ENCODE peak calls at places on chromosome 20, in six cellular contexts. E, L, C, K, A and D are unnamed samples.

GRCh38 chr20:50381771-50382593 is 128.2 kb upstream of the PTPN1 start:
- DNase-seq in E (no peak), L (no peak), C (no peak), K (no peak), A (no peak), D (no peak)

GRCh38 chr20:33210371-33210770 is 6.8 kb upstream of the BPIFA3 start:
- DNase-seq in E (no peak), L (no peak), C (no peak), K (no peak), A (no peak), D (no peak)

GRCh38 chr20:48875914-48876240 is 45.6 kb upstream of the ARFGEF2 start:
- DNase-seq in E (no peak), L (no peak), C (no peak), K (no peak), A (no peak), D (no peak)

GRCh38 chr20:58927490-58928061 is 53.5 kb upstream of the NELFCD start:
- DNase-seq in E (no peak), L (no peak), C (no peak), K (no peak), A (no peak), D (no peak)

GRCh38 chr20:23217023-23217422 is 130.9 kb upstream of the CD93 start:
- DNase-seq in E (no peak), L (no peak), C (no peak), K (no peak), A (no peak), D (no peak)

GRCh38 chr20:41137412-41138216 is at the start of gene PLCG1:
- DNase-seq in E (peak; percentile 63), L (peak; percentile 83), C (peak; percentile 87), K (peak; percentile 95), A (peak; percentile 91), D (peak; percentile 86)

GRCh38 chr20:24051160-24051559 is 62.6 kb upstream of the GGTLC1 start:
- DNase-seq in E (no peak), L (no peak), C (no peak), K (no peak), A (no peak), D (no peak)

GRCh38 chr20:38542994-38543906 is 37.7 kb upstream of the ADIG start:
- DNase-seq in E (no peak), L (no peak), C (no peak), K (no peak), A (no peak), D (no peak)

GRCh38 chr20:23049201-23049932 is at the start of gene THBD:
- DNase-seq in E (peak; percentile 12), L (peak; percentile 86), C (peak; percentile 71), K (peak; percentile 57), A (peak; percentile 81), D (peak; percentile 30)

GRCh38 chr20:31690124-31690666 is 32.5 kb downstream of the BCL2L1 start:
- DNase-seq in E (no peak), L (no peak), C (no peak), K (no peak), A (no peak), D (no peak)

GRCh38 chr20:3408251-3408637 is 775 bp upstream of the DNAAF9 start:
- DNase-seq in E (no peak), L (no peak), C (no peak), K (no peak), A (no peak), D (no peak)
- H3K23ac ChIP-seq in E (peak overlapping the region; percentile 64), L (peak overlapping the region; percentile 89), C (no peak overlapping the region), K (no peak overlapping the region), A (no peak overlapping the region), D (no peak overlapping the region)

GRCh38 chr20:47465335-47466090 is 36.2 kb upstream of the NCOA3 start:
- DNase-seq in E (no peak), L (no peak), C (no peak), K (peak; percentile 11), A (no peak), D (no peak)
- H4K8ac ChIP-seq in E (no peak overlapping the region), L (peak overlapping the region; percentile 4), C (no peak overlapping the region), K (no peak overlapping the region), A (no peak overlapping the region), D (no peak overlapping the region)

GRCh38 chr20:53736122-53736756 is 142.6 kb upstream of the ZNF217 start:
- DNase-seq in E (no peak), L (no peak), C (no peak), K (no peak), A (no peak), D (no peak)

GRCh38 chr20:53736757-53737403 is 143.2 kb upstream of the ZNF217 start:
- DNase-seq in E (peak; percentile 49), L (peak; percentile 76), C (no peak), K (no peak), A (no peak), D (no peak)

GRCh38 chr20:53731595-53731994 is 138.0 kb upstream of the ZNF217 start:
- DNase-seq in E (no peak), L (no peak), C (no peak), K (no peak), A (no peak), D (no peak)

GRCh38 chr20:53735536-53736050 is 142.0 kb upstream of the ZNF217 start:
- DNase-seq in E (peak; percentile 92), L (peak; percentile 94), C (no peak), K (no peak), A (no peak), D (no peak)

DNA sequence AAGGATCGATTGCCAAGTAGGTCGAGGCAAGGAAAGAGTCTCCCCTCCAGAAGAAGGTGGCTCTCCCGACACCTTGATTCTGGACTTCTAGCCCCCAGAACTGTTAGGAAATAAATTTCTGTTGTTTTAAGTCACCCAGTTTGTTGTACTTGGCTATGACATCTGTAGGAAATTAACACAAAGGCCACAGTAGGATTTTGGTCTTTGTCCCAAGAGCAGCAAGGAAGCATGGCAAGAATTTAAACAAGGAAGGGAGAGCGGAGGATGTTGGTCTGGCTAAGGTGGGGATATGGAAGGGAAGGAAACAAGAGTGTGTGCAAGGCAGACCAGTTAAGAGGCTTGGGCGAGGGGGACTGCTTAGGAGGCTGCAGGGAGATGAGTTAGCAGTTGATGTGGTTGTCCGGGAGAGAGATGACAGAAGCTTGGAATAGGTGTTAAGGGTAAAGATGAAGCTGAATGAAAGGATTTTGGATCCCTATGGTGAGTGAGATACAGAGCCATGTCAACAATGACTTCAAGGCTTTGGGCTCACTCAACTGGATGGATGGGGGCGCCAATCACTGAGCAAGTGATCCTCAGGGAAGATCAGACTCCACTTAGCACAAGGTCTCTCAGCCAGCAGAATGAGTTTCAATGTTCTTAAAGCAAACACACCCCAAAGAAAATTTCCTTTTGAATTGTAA is 140.5 kb upstream of the ZNF217 start:
- DNase-seq in E (no peak), L (no peak), C (no peak), K (peak; percentile 76), A (no peak), D (no peak)
- H3K23ac ChIP-seq in E (peak overlapping the region; percentile 70), L (no peak overlapping the region), C (no peak overlapping the region), K (no peak overlapping the region), A (no peak overlapping the region), D (no peak overlapping the region)

GRCh38 chr20:44173116-44173515 is 13.9 kb downstream of the JPH2 start:
- DNase-seq in E (no peak), L (no peak), C (no peak), K (no peak), A (no peak), D (no peak)

GRCh38 chr20:44180814-44181213 is 6.2 kb downstream of the JPH2 start:
- DNase-seq in E (peak; percentile 35), L (peak; percentile 83), C (no peak), K (peak; percentile 94), A (no peak), D (peak; percentile 5)

GRCh38 chr20:44173846-44174245 is 13.1 kb downstream of the JPH2 start:
- DNase-seq in E (no peak), L (no peak), C (no peak), K (no peak), A (no peak), D (no peak)

GRCh38 chr20:44174996-44175766 is 11.8 kb downstream of the JPH2 start:
- DNase-seq in E (no peak), L (no peak), C (no peak), K (no peak), A (no peak), D (no peak)

GRCh38 chr20:44176833-44177533 is 10.0 kb downstream of the JPH2 start:
- DNase-seq in E (no peak), L (no peak), C (no peak), K (peak; percentile 65), A (no peak), D (no peak)
- H4K8ac ChIP-seq in E (no peak overlapping the region), L (peak overlapping the region; percentile 61), C (no peak overlapping the region), K (no peak overlapping the region), A (no peak overlapping the region), D (no peak overlapping the region)

DNA sequence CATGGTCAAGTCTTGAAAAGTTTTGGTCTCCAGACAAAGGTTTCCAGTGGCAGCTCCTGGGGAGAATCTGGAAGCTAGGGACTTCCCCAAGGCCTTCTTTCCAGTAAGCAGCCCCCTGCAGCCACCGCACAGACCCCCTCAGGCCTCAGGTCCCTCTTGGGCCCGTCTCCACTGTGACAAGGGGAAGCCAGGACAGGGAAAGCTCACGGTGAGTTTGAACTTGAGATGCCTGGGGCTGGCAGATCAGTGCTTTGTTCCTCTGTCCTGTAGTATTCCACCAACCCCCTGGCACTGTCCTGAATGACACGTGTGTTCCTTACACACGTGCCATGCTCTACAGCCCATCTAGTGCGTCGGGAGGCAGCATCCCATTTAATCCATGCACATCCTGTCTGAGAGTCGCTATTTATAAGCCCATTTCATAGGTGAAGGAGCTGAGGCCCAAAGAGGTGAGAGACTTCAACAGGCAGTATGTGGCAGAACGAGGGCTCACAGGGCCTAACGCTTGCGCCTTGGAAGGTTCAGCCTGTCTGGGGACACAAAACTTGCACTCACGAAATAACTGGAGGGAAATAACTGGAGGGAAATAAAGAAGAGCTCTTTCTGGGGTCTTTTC is 122.9 kb downstream of the BANF2 start:
- DNase-seq in E (no peak), L (no peak), C (no peak), K (no peak), A (no peak), D (no peak)
- H3K23ac ChIP-seq in E (no peak overlapping the region), L (no peak overlapping the region), C (no peak overlapping the region), K (no peak overlapping the region), A (no peak overlapping the region), D (no peak overlapping the region)

DNA sequence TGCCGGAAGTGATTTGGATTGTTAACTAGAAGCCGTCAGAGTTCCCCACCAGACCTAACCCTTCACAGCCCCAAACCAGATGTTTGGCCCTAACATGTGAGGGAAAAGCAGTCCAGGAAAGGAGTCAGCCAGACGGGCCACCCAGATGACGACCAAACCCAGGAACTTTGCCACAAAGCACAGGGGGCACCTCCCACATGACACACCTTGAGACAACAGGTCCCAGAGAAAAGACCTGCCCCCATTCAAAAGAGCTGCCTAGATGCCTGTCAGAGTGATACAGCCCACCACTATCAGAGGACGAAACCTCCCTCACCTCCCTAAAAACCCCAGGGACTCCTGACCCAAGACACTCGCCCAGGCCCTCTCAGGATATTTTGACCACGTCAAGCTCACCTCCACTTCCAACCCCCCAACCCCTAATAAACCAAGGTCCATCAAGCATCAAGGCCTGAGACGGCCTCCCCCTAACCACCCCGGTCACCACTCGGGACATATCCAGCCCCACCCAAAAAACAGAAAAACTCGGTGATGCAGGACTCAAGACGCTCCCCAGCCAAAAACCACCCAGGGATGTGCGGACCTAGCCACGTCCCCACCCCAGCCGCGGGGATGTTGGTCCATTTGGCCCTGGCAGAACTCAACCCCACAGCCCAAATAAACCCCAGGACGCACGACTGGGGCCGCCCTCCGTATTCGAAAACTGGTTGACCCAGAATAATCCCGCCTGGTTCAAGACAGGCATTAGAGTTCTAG is 662 bp downstream of the ZNF343 start:
- DNase-seq in E (peak; percentile 47), L (no peak), C (no peak), K (no peak), A (no peak), D (no peak)
- H4K8ac ChIP-seq in E (peak overlapping the region; percentile 99), L (peak overlapping the region; percentile 20), C (no peak overlapping the region), K (no peak overlapping the region), A (no peak overlapping the region), D (no peak overlapping the region)